ENCODE peak calls at places on chromosomes 6 and 20, in four cellular contexts. E is ACHN; N is Ammon's horn; S is CD8-positive, alpha-beta memory T cell. Z is an unnamed sample.
A peak's percentile ranks its signal among the peaks of the same experiment; 100 is the strongest.

GRCh38 chr20:32415494-32415893 is 57.4 kb downstream of the ASXL1 start:
- DNase-seq in E (no peak), N (no peak), S (no peak), Z (no peak)

GRCh38 chr20:5070570-5070969 is 49.2 kb downstream of the PCNA start:
- DNase-seq in E (no peak), N (no peak), S (no peak), Z (no peak)

GRCh38 chr6:53241936-53242335 is 93.3 kb upstream of the GCM1 start:
- DNase-seq in E (no peak), N (peak; percentile 50), S (no peak), Z (no peak)

GRCh38 chr6:113636357-113636824 is 220.8 kb upstream of the MARCKS start:
- DNase-seq in E (peak; percentile 43), N (no peak), S (no peak), Z (no peak)

GRCh38 chr20:13995086-13995665 is at the start of gene MACROD2:
- DNase-seq in E (peak; percentile 88), N (peak; percentile 95), S (no peak), Z (no peak)

GRCh38 chr6:14231546-14232280 is 114.1 kb downstream of the CD83 start:
- DNase-seq in E (no peak), N (no peak), S (no peak), Z (no peak)

GRCh38 chr6:85674604-85675003 is 31.9 kb upstream of the SYNCRIP start:
- DNase-seq in E (no peak), N (no peak), S (no peak), Z (no peak)

GRCh38 chr6:154981071-154981373 is 14.1 kb upstream of the TIAM2 start:
- DNase-seq in E (no peak), N (no peak), S (no peak), Z (no peak)

GRCh38 chr6:127146935-127147334 is 28.5 kb downstream of the RSPO3 start:
- DNase-seq in E (peak; percentile 77), N (no peak), S (no peak), Z (no peak)

GRCh38 chr20:653590-654426 is 808 bp upstream of the SRXN1 start:
- DNase-seq in E (no peak), N (no peak), S (no peak), Z (no peak)

GRCh38 chr6:113078791-113079190 is 731.7 kb downstream of the RFPL4B start:
- DNase-seq in E (no peak), N (no peak), S (no peak), Z (no peak)

GRCh38 chr6:7216941-7217621 is 95.9 kb downstream of the SSR1 start:
- DNase-seq in E (peak; percentile 54), N (no peak), S (no peak), Z (no peak)

GRCh38 chr20:1805161-1805581 is 90.0 kb upstream of the SIRPA start:
- DNase-seq in E (peak; percentile 46), N (no peak), S (no peak), Z (no peak)

GRCh38 chr20:52888096-52888495 is 84.1 kb upstream of the TSHZ2 start:
- DNase-seq in E (no peak), N (no peak), S (no peak), Z (no peak)

GRCh38 chr6:153145591-153145990 is 14.5 kb upstream of the RGS17 start:
- DNase-seq in E (no peak), N (no peak), S (no peak), Z (no peak)

GRCh38 chr20:62365814-62366369 is 1.2 kb downstream of the LAMA5 start:
- DNase-seq in E (no peak), N (no peak), S (no peak), Z (no peak)

GRCh38 chr6:6565488-6565887 is 23.0 kb upstream of the LY86 start:
- DNase-seq in E (no peak), N (no peak), S (no peak), Z (no peak)

GRCh38 chr6:62229231-62229630 is 56.8 kb downstream of the KHDRBS2 start:
- DNase-seq in E (no peak), N (no peak), S (no peak), Z (no peak)

GRCh38 chr20:62356948-62357667 is 10.0 kb downstream of the LAMA5 start:
- DNase-seq in E (peak; percentile 78), N (no peak), S (no peak), Z (no peak)

GRCh38 chr6:34806738-34807453 is 15.0 kb downstream of the BLTP3A start:
- DNase-seq in E (peak; percentile 24), N (no peak), S (no peak), Z (no peak)

GRCh38 chr20:11432407-11432806 is 485.3 kb upstream of the BTBD3 start:
- DNase-seq in E (peak; percentile 65), N (no peak), S (no peak), Z (no peak)

GRCh38 chr20:564195-564594 is 20.6 kb upstream of the CSNK2A1 start:
- DNase-seq in E (no peak), N (no peak), S (no peak), Z (no peak)

GRCh38 chr6:36126553-36127458 is 3.5 kb upstream of the MAPK13 start:
- DNase-seq in E (peak; percentile 26), N (no peak), S (no peak), Z (no peak)

GRCh38 chr6:157461000-157461915 is 80.3 kb downstream of the ZDHHC14 start:
- DNase-seq in E (no peak), N (peak; percentile 29), S (no peak), Z (no peak)

GRCh38 chr6:39791311-39791710 is 865 bp upstream of the DAAM2 start:
- DNase-seq in E (peak; percentile 2), N (peak; percentile 49), S (no peak), Z (no peak)

GRCh38 chr6:39314273-39314790 is at the start of gene KCNK17:
- DNase-seq in E (no peak), N (no peak), S (no peak), Z (no peak)

GRCh38 chr6:56400273-56400672 is 152.9 kb upstream of the COL21A1 start:
- DNase-seq in E (peak; percentile 55), N (no peak), S (no peak), Z (no peak)

GRCh38 chr6:47062346-47062745 is 20.2 kb upstream of the ADGRF1 start:
- DNase-seq in E (no peak), N (no peak), S (no peak), Z (no peak)

GRCh38 chr20:17624070-17624469 is 54.2 kb downstream of the DSTN start:
- DNase-seq in E (no peak), N (no peak), S (no peak), Z (no peak)

Z was measured in T-helper 22 cell.